ENCODE peak calls at places on chromosome 2, in eight cellular contexts. F is upper lobe of left lung, G is breast epithelium, M is Peyer's patch, N is heart right ventricle, W is neural crest cell, E is PC-9, X is IMR-90. V is an unnamed sample.

GRCh38 chr2:62136956-62137355 is 59.0 kb upstream of the B3GNT2 start:
- DNase-seq in G (no peak), F (no peak), E (no peak), X (no peak), W (no peak), N (no peak), M (no peak), V (no peak)

GRCh38 chr2:216694201-216694825 is 1.0 kb downstream of the IGFBP5 start:
- DNase-seq in G (no peak), W (peak), F (peak), E (peak), X (no peak), N (peak), M (no peak), V (peak)

GRCh38 chr2:204909791-204910190 is 364.5 kb downstream of the PARD3B start:
- DNase-seq in N (no peak), E (no peak), X (peak), G (no peak), F (no peak), W (no peak), M (no peak), V (no peak)

GRCh38 chr2:68251187-68251854 is 1.0 kb downstream of the PPP3R1 start:
- DNase-seq in W (peak), G (peak), X (peak), M (peak), E (peak), F (peak), N (peak), V (peak)

GRCh38 chr2:9807056-9807455 is 36.2 kb upstream of the TAF1B start:
- DNase-seq in M (peak), W (no peak), F (peak), E (no peak), G (peak), N (no peak), X (no peak), V (no peak)

GRCh38 chr2:84830095-84830494 is 50.8 kb downstream of the TRABD2A start:
- DNase-seq in G (no peak), X (no peak), N (peak), F (no peak), M (peak), E (no peak), W (no peak), V (no peak)

GRCh38 chr2:38876407-38876806 is 631 bp downstream of the MORN2 start:
- DNase-seq in W (no peak), X (no peak), G (no peak), N (no peak), F (no peak), M (no peak), E (peak), V (no peak)

GRCh38 chr2:383888-384287 is 96.0 kb upstream of the ALKAL2 start:
- DNase-seq in X (no peak), F (no peak), G (no peak), M (peak), N (no peak), W (no peak), E (peak), V (no peak)

GRCh38 chr2:120421126-120421829 is 75.3 kb downstream of the INHBB start:
- DNase-seq in N (no peak), W (no peak), E (no peak), M (peak), X (no peak), G (no peak), F (no peak), V (no peak)

GRCh38 chr2:40997362-40997761 is 545.5 kb upstream of the SLC8A1 start:
- DNase-seq in E (no peak), F (no peak), X (no peak), M (no peak), N (no peak), G (no peak), W (no peak), V (no peak)

GRCh38 chr2:197851451-197851850 is 47.1 kb downstream of the PLCL1 start:
- DNase-seq in N (no peak), M (no peak), X (peak), F (no peak), W (no peak), E (no peak), G (no peak), V (no peak)
- TF ChIP-seq CTCF in N (no peak), M (no peak), X (peak), F (no peak), W (no peak), E (no peak), G (no peak), V (no peak)

GRCh38 chr2:102159295-102159694 is 16.7 kb downstream of the IL1R1 start:
- DNase-seq in F (no peak), N (no peak), G (no peak), M (no peak), W (no peak), E (no peak), X (no peak), V (no peak)
- TF ChIP-seq CTCF in F (no peak), N (no peak), G (no peak), M (no peak), W (no peak), E (no peak), X (no peak), V (no peak)

GRCh38 chr2:190126758-190127157 is 64.2 kb upstream of the MSTN start:
- DNase-seq in N (no peak), G (no peak), M (no peak), E (no peak), F (no peak), W (no peak), X (peak), V (no peak)
- TF ChIP-seq CTCF in N (no peak), G (no peak), M (no peak), E (no peak), F (no peak), W (no peak), X (no peak), V (no peak)

GRCh38 chr2:219057709-219058540 is 2.8 kb downstream of the IHH start:
- DNase-seq in X (peak), G (no peak), N (peak), M (peak), W (peak), E (peak), F (peak), V (peak)
- TF ChIP-seq CTCF in X (peak), G (no peak), N (peak), M (peak), W (peak), E (peak), F (peak), V (peak)

GRCh38 chr2:148967484-148967883 is 71.0 kb upstream of the LYPD6B start:
- DNase-seq in W (no peak), G (no peak), M (no peak), E (no peak), F (no peak), X (peak), N (no peak), V (no peak)
- TF ChIP-seq CTCF in W (no peak), G (no peak), M (no peak), E (no peak), F (no peak), X (peak), N (no peak), V (no peak)

GRCh38 chr2:167294775-167295140 is 406.5 kb downstream of the XIRP2 start:
- DNase-seq in N (no peak), E (no peak), G (no peak), X (peak), M (no peak), W (no peak), F (no peak), V (no peak)

GRCh38 chr2:167293172-167293781 is 405.0 kb downstream of the XIRP2 start:
- DNase-seq in F (no peak), G (no peak), X (peak), W (peak), N (no peak), E (no peak), M (no peak), V (peak)

GRCh38 chr2:167294031-167294774 is 405.9 kb downstream of the XIRP2 start:
- DNase-seq in W (peak), F (peak), E (no peak), X (peak), G (no peak), M (no peak), N (peak), V (peak)

GRCh38 chr2:167289651-167290410 is 401.6 kb downstream of the XIRP2 start:
- DNase-seq in F (no peak), E (no peak), X (peak), M (no peak), G (no peak), W (no peak), N (no peak), V (no peak)

DNA sequence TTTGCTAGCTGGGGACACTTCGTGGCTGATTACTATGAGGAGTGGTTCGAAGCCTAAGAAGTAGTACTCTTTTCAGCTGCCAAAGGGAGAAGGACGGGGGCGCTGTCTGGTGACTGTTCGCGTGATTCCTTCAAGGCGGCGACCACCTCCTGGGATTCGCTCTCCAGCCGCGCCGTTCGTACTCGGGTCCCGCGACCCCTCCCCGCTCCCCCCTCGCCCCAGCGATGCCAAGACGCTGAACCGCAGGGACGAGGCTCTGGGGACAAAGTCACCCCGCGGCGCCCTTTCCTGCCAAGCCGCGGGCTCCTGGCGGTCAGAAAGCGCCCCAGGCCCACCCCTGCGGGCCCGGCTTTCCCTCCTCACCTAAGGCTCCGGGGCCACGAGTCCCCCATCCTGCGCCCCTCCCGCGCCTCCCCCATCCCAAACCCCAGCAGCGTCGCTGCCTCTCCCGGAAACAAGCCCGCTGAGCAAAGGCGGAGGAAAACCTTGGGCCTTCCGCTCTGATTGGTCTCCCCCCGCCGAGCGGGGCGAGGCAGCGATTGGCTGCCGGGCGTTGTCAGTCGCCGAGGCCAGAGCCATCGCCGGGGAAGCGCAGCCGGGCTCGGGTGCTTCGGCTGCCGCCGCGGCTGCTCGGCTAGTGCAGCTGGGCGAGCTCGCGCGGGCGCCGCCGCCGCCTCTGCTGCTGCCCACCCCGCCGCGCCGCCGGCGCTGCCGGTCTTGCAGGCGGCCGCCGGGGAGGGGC is 404.3 kb downstream of the XIRP2 start:
- DNase-seq in M (peak), G (peak), X (peak), W (peak), N (peak), F (peak), E (peak), V (peak)
- TF ChIP-seq CTCF in M (no peak), G (no peak), X (peak), W (peak), N (no peak), F (no peak), E (no peak), V (peak)